ENCODE peak calls at places on chromosomes 5 and 9, in four cellular contexts. One of them, this sample, is unnamed.

GRCh38 chr9:105296889-105297288 is 52.4 kb downstream of the SLC44A1 start:
- DNase-seq in stimulated activated CD8-positive, alpha-beta memory T cell treated with anti-CD3 and anti-CD28 coated beads, Interleukin-12 subunit alpha, Interleukin-12 subunit beta, amount 100 ng/mL, for 1 hour: no peak
- DNase-seq in heart left ventricle: no peak
- DNase-seq in Kasumi-1: no peak
- DNase-seq in this sample: peak

GRCh38 chr9:37119360-37119759 is 1.0 kb upstream of the ZCCHC7 start:
- DNase-seq in stimulated activated CD8-positive, alpha-beta memory T cell treated with anti-CD3 and anti-CD28 coated beads, Interleukin-12 subunit alpha, Interleukin-12 subunit beta, amount 100 ng/mL, for 1 hour: no peak
- DNase-seq in heart left ventricle: no peak
- DNase-seq in Kasumi-1: no peak
- DNase-seq in this sample: no peak

GRCh38 chr5:16897284-16897704 is 38.8 kb downstream of the MYO10 start:
- DNase-seq in stimulated activated CD8-positive, alpha-beta memory T cell treated with anti-CD3 and anti-CD28 coated beads, Interleukin-12 subunit alpha, Interleukin-12 subunit beta, amount 100 ng/mL, for 1 hour: no peak
- DNase-seq in heart left ventricle: no peak
- DNase-seq in Kasumi-1: no peak
- DNase-seq in this sample: no peak

GRCh38 chr9:129694265-129694664 is 28.8 kb downstream of the PRRX2 start:
- DNase-seq in stimulated activated CD8-positive, alpha-beta memory T cell treated with anti-CD3 and anti-CD28 coated beads, Interleukin-12 subunit alpha, Interleukin-12 subunit beta, amount 100 ng/mL, for 1 hour: no peak
- DNase-seq in heart left ventricle: no peak
- DNase-seq in Kasumi-1: no peak
- DNase-seq in this sample: no peak

GRCh38 chr9:97501177-97501971 is at the start of gene TMOD1:
- DNase-seq in stimulated activated CD8-positive, alpha-beta memory T cell treated with anti-CD3 and anti-CD28 coated beads, Interleukin-12 subunit alpha, Interleukin-12 subunit beta, amount 100 ng/mL, for 1 hour: no peak
- DNase-seq in heart left ventricle: peak
- DNase-seq in Kasumi-1: peak
- DNase-seq in this sample: peak

GRCh38 chr5:88758584-88758983 is 124.4 kb downstream of the MEF2C start:
- DNase-seq in stimulated activated CD8-positive, alpha-beta memory T cell treated with anti-CD3 and anti-CD28 coated beads, Interleukin-12 subunit alpha, Interleukin-12 subunit beta, amount 100 ng/mL, for 1 hour: no peak
- DNase-seq in heart left ventricle: no peak
- DNase-seq in Kasumi-1: no peak
- DNase-seq in this sample: no peak

GRCh38 chr5:125525356-125525755 is 778.9 kb upstream of the ZNF608 start:
- DNase-seq in stimulated activated CD8-positive, alpha-beta memory T cell treated with anti-CD3 and anti-CD28 coated beads, Interleukin-12 subunit alpha, Interleukin-12 subunit beta, amount 100 ng/mL, for 1 hour: no peak
- DNase-seq in heart left ventricle: no peak
- DNase-seq in Kasumi-1: no peak
- DNase-seq in this sample: no peak

GRCh38 chr5:180809403-180810209 is 7.0 kb upstream of the MGAT1 start:
- DNase-seq in stimulated activated CD8-positive, alpha-beta memory T cell treated with anti-CD3 and anti-CD28 coated beads, Interleukin-12 subunit alpha, Interleukin-12 subunit beta, amount 100 ng/mL, for 1 hour: peak
- DNase-seq in heart left ventricle: peak
- DNase-seq in Kasumi-1: peak
- DNase-seq in this sample: peak

GRCh38 chr9:95316794-95317118 is 753 bp downstream of the FANCC start:
- DNase-seq in stimulated activated CD8-positive, alpha-beta memory T cell treated with anti-CD3 and anti-CD28 coated beads, Interleukin-12 subunit alpha, Interleukin-12 subunit beta, amount 100 ng/mL, for 1 hour: no peak
- DNase-seq in heart left ventricle: peak
- DNase-seq in Kasumi-1: peak
- DNase-seq in this sample: no peak

GRCh38 chr9:86766912-86767311 is 180.4 kb downstream of the GAS1 start:
- DNase-seq in stimulated activated CD8-positive, alpha-beta memory T cell treated with anti-CD3 and anti-CD28 coated beads, Interleukin-12 subunit alpha, Interleukin-12 subunit beta, amount 100 ng/mL, for 1 hour: no peak
- DNase-seq in heart left ventricle: no peak
- DNase-seq in Kasumi-1: no peak
- DNase-seq in this sample: no peak

GRCh38 chr9:114007991-114008666 is 70.0 kb downstream of the AMBP start:
- DNase-seq in stimulated activated CD8-positive, alpha-beta memory T cell treated with anti-CD3 and anti-CD28 coated beads, Interleukin-12 subunit alpha, Interleukin-12 subunit beta, amount 100 ng/mL, for 1 hour: no peak
- DNase-seq in heart left ventricle: no peak
- DNase-seq in Kasumi-1: no peak
- DNase-seq in this sample: no peak